ENCODE peak calls at places on chromosomes 3 and 15, in seven cellular contexts. Y, M, Q, S, V, W and E are unnamed samples.

GRCh38 chr3:140186421-140186920 is 251.5 kb downstream of the CLSTN2 start:
- DNase-seq in Y (peak), M (peak), Q (peak), S (peak), V (peak), W (no peak), E (no peak)

GRCh38 chr3:25257026-25257425 is 171.0 kb upstream of the RARB start:
- DNase-seq in Y (no peak), M (peak), Q (peak), S (no peak), V (no peak), W (peak), E (no peak)

GRCh38 chr3:26719148-26719547 is 96.6 kb downstream of the LRRC3B start:
- DNase-seq in Y (peak), M (no peak), Q (no peak), S (no peak), V (no peak), W (no peak), E (no peak)

GRCh38 chr15:50055333-50056278 is 63.4 kb downstream of the ATP8B4 start:
- DNase-seq in Y (no peak), M (no peak), Q (peak), S (no peak), V (no peak), W (peak), E (no peak)

GRCh38 chr3:93867425-93867824 is 106.3 kb downstream of the PROS1 start:
- DNase-seq in Y (no peak), M (no peak), Q (no peak), S (no peak), V (no peak), W (no peak), E (no peak)

GRCh38 chr15:75227663-75228280 is 26.1 kb downstream of the C15orf39 start:
- DNase-seq in Y (no peak), M (no peak), Q (no peak), S (no peak), V (no peak), W (no peak), E (no peak)

GRCh38 chr3:194879126-194879887 is 193.6 kb downstream of the FAM43A start:
- DNase-seq in Y (no peak), M (no peak), Q (no peak), S (no peak), V (no peak), W (no peak), E (no peak)

GRCh38 chr3:16511561-16512434 is 1.7 kb downstream of the RFTN1 start:
- DNase-seq in Y (no peak), M (peak), Q (peak), S (no peak), V (no peak), W (peak), E (no peak)

GRCh38 chr3:153394017-153394416 is 232.0 kb downstream of the RAP2B start:
- DNase-seq in Y (no peak), M (no peak), Q (no peak), S (no peak), V (no peak), W (no peak), E (no peak)

GRCh38 chr15:35874260-35874905 is 328.4 kb upstream of the DPH6 start:
- DNase-seq in Y (peak), M (peak), Q (peak), S (no peak), V (no peak), W (peak), E (no peak)

GRCh38 chr15:55237219-55238130 is 40.7 kb upstream of the RSL24D1 start:
- DNase-seq in Y (no peak), M (no peak), Q (no peak), S (no peak), V (no peak), W (no peak), E (no peak)

GRCh38 chr15:39596358-39597051 is 15.6 kb downstream of the THBS1 start:
- DNase-seq in Y (no peak), M (no peak), Q (peak), S (no peak), V (no peak), W (peak), E (no peak)

GRCh38 chr3:173588547-173588946 is 191.0 kb downstream of the NLGN1 start:
- DNase-seq in Y (no peak), M (peak), Q (no peak), S (no peak), V (peak), W (no peak), E (no peak)

GRCh38 chr3:15443826-15444524 is 16.6 kb downstream of the EAF1 start:
- DNase-seq in Y (no peak), M (no peak), Q (no peak), S (no peak), V (no peak), W (no peak), E (no peak)

GRCh38 chr15:49421991-49422390 is 1.1 kb upstream of the FGF7 start:
- DNase-seq in Y (peak), M (peak), Q (peak), S (peak), V (peak), W (peak), E (no peak)

GRCh38 chr3:45258317-45258716 is 32.2 kb upstream of the TMEM158 start:
- DNase-seq in Y (no peak), M (no peak), Q (no peak), S (no peak), V (no peak), W (no peak), E (no peak)

GRCh38 chr15:75185271-75186029 is 16.2 kb upstream of the C15orf39 start:
- DNase-seq in Y (no peak), M (no peak), Q (no peak), S (no peak), V (no peak), W (no peak), E (no peak)

GRCh38 chr3:146972726-146973125 is 367.6 kb upstream of the PLSCR5 start:
- DNase-seq in Y (no peak), M (no peak), Q (peak), S (no peak), V (no peak), W (peak), E (no peak)

GRCh38 chr3:3603351-3603750 is 195.9 kb upstream of the LRRN1 start:
- DNase-seq in Y (no peak), M (no peak), Q (no peak), S (no peak), V (no peak), W (no peak), E (no peak)

GRCh38 chr3:146542179-146542578 is 2.2 kb downstream of the PLSCR1 start:
- DNase-seq in Y (no peak), M (no peak), Q (peak), S (no peak), V (no peak), W (peak), E (no peak)

GRCh38 chr15:35698978-35699377 is 153.0 kb upstream of the DPH6 start:
- DNase-seq in Y (no peak), M (no peak), Q (no peak), S (no peak), V (no peak), W (no peak), E (no peak)

GRCh38 chr3:35965908-35966307 is 326.6 kb downstream of the ARPP21 start:
- DNase-seq in Y (peak), M (peak), Q (peak), S (peak), V (peak), W (peak), E (no peak)

GRCh38 chr3:186241910-186242821 is 119.9 kb downstream of the DGKG start:
- DNase-seq in Y (peak), M (no peak), Q (peak), S (no peak), V (peak), W (peak), E (no peak)

GRCh38 chr3:16186081-16186480 is 11.6 kb downstream of the GALNT15 start:
- DNase-seq in Y (no peak), M (no peak), Q (no peak), S (no peak), V (no peak), W (no peak), E (no peak)

GRCh38 chr3:187753516-187753915 is 8.2 kb upstream of the BCL6 start:
- DNase-seq in Y (no peak), M (no peak), Q (no peak), S (no peak), V (no peak), W (no peak), E (no peak)

GRCh38 chr15:44537728-44538240 is 837 bp downstream of the EIF3J start:
- DNase-seq in Y (no peak), M (no peak), Q (no peak), S (no peak), V (no peak), W (peak), E (no peak)

GRCh38 chr3:173893835-173894234 is 496.3 kb downstream of the NLGN1 start:
- DNase-seq in Y (no peak), M (no peak), Q (no peak), S (no peak), V (no peak), W (peak), E (no peak)